ENCODE peak calls at places on chromosomes 5 and 9, in five cellular contexts. F, J, L, Z and A are unnamed samples.

GRCh38 chr5:91438871-91439270 is 55.8 kb upstream of the ARRDC3 start:
- DNase-seq in Z (no peak), F (no peak), J (peak; percentile 3), L (no peak), A (no peak)

GRCh38 chr5:174173766-174174165 is 128.3 kb downstream of the NSG2 start:
- DNase-seq in J (no peak), F (no peak), Z (no peak), L (no peak), A (no peak)

GRCh38 chr5:180070726-180071417 is 687 bp downstream of the RNF130 start:
- DNase-seq in L (no peak), J (peak; percentile 54), Z (peak; percentile 55), F (no peak), A (peak; percentile 29)

GRCh38 chr9:113656771-113657670 is 193.5 kb downstream of the RGS3 start:
- DNase-seq in J (no peak), F (no peak), Z (no peak), L (no peak), A (no peak)

GRCh38 chr9:87792831-87793288 is 66.9 kb downstream of the CTSL start:
- DNase-seq in F (no peak), L (no peak), J (no peak), Z (peak; percentile 43), A (no peak)

GRCh38 chr5:94782376-94782775 is 163.9 kb downstream of the SLF1 start:
- DNase-seq in F (no peak), Z (no peak), L (no peak), J (no peak), A (no peak)

GRCh38 chr5:127988149-127988755 is 95.3 kb upstream of the SLC12A2 start:
- DNase-seq in L (no peak), Z (peak; percentile 96), F (peak; percentile 91), J (no peak), A (no peak)

GRCh38 chr5:125719681-125720676 is 703.2 kb upstream of the GRAMD2B start:
- DNase-seq in F (peak; percentile 18), L (no peak), Z (peak; percentile 18), J (peak; percentile 80), A (no peak)

GRCh38 chr9:118023649-118024048 is 319.4 kb downstream of the TLR4 start:
- DNase-seq in J (no peak), F (no peak), Z (no peak), L (no peak), A (no peak)

GRCh38 chr9:32264171-32264862 is 120.1 kb upstream of the ACO1 start:
- DNase-seq in F (no peak), J (peak; percentile 69), L (no peak), Z (peak; percentile 14), A (peak; percentile 35)

GRCh38 chr5:141851195-141851874 is 26.9 kb downstream of the PCDH1 start:
- DNase-seq in F (no peak), Z (no peak), L (no peak), J (no peak), A (no peak)

GRCh38 chr5:141849371-141850182 is 28.6 kb downstream of the PCDH1 start:
- DNase-seq in J (peak; percentile 95), Z (peak; percentile 51), L (peak; percentile 93), F (no peak), A (no peak)

GRCh38 chr5:141850183-141850768 is 27.9 kb downstream of the PCDH1 start:
- DNase-seq in L (no peak), Z (peak; percentile 17), J (peak; percentile 29), F (no peak), A (no peak)

GRCh38 chr5:141852448-141852847 is 25.8 kb downstream of the PCDH1 start:
- DNase-seq in J (no peak), F (no peak), Z (no peak), L (no peak), A (no peak)

DNA sequence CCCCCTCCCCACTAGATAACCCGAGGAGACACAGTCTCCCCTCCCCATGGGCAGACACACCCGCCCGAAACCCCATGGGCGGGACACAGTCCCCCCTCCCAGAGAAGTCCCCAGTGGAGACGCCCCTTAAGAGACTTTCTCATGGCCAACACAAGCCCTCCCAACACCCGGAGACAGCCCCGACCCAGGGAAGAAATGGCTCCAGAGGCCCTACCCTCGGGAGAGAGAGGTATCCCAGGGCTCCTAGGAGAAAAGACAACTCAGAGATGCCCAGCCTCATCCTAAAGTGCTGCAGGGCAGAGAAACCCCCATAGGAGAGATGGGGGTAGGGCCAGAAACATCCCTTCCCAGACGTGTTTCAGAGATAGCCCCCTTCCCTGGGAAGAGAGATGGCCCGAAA is 27.4 kb downstream of the PCDH1 start:
- DNase-seq in L (peak; percentile 66), Z (no peak), F (no peak), J (peak; percentile 36), A (no peak)
- H3K4me3 ChIP-seq in L (peak overlapping the region; percentile 34), Z (no peak overlapping the region), F (peak overlapping the region; percentile 54), J (peak overlapping the region; percentile 61), A (no peak overlapping the region)

GRCh38 chr9:124894741-124895170 is 32.8 kb downstream of the ARPC5L start:
- DNase-seq in J (peak; percentile 55), L (no peak), Z (peak; percentile 55), F (peak; percentile 20), A (no peak)
- TF ChIP-seq CTCF in J (peak; percentile 47), L (peak; percentile 60), Z (peak; percentile 62), F (peak; percentile 67), A (peak; percentile 66)

GRCh38 chr5:56816546-56817081 is 1.3 kb downstream of the MAP3K1 start:
- DNase-seq in J (peak; percentile 75), L (no peak), Z (peak; percentile 54), F (no peak), A (no peak)

GRCh38 chr5:56818409-56819026 is 3.2 kb downstream of the MAP3K1 start:
- DNase-seq in L (no peak), F (no peak), J (no peak), Z (peak; percentile 57), A (no peak)

GRCh38 chr5:56815657-56816545 is 552 bp downstream of the MAP3K1 start:
- DNase-seq in J (peak; percentile 65), L (peak; percentile 72), F (no peak), Z (peak; percentile 32), A (no peak)

GRCh38 chr5:56817306-56817986 is 2.1 kb downstream of the MAP3K1 start:
- DNase-seq in L (no peak), F (no peak), J (no peak), Z (no peak), A (no peak)

DNA sequence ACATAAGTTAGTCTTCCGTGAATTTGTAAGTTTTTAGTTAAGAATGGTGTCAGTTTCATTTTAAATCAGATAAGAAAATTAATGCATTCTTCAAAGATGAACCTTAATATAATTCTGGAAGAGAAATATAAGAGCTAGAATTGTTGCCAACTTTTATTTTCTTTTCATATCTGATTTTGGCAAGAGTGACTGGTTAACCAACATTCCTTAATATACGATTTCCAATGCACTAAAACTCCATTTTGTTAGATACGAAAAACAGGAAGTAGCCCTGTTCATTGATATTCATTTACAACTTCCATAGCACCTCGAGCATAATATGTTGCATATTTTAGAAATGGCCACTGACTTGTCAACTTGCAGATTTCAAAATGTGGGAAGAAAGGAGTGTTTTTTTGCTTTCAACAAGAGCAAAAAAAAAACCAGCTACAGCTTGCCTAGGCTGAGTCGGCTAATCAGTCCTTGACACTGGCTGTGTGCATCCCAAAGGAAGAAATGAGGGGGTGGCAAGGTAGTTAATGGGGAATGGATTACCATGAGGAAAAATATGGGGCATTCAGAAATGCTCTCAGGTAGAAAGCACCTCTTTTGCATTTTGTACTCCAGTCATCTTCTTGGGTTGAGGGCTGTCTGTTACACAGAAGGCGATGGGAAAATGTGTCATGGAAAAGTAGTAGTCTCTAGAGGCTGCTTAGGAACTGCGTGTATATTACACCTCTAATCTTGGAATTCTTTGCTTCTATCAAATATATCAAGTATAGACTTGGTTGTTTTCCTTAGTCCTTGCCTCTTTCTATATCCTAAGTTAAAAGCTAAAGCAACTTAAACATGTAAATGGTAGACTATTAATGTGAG is 3.9 kb downstream of the MAP3K1 start:
- DNase-seq in J (no peak), Z (no peak), L (no peak), F (no peak), A (no peak)
- H3K4me3 ChIP-seq in J (no peak overlapping the region), Z (peak overlapping the region; percentile 17), L (no peak overlapping the region), F (no peak overlapping the region), A (peak overlapping the region; percentile 43)

GRCh38 chr5:15991586-15991985 is 188.0 kb downstream of the MARCHF11 start:
- DNase-seq in J (no peak), F (no peak), L (no peak), Z (no peak), A (no peak)

GRCh38 chr5:15993334-15993733 is 186.3 kb downstream of the MARCHF11 start:
- DNase-seq in Z (peak; percentile 53), F (no peak), L (no peak), J (no peak), A (peak; percentile 27)

GRCh38 chr5:15995206-15996052 is 184.2 kb downstream of the MARCHF11 start:
- DNase-seq in J (peak; percentile 57), Z (peak; percentile 55), L (peak; percentile 48), F (peak; percentile 45), A (peak; percentile 15)

GRCh38 chr5:15992918-15993317 is 186.7 kb downstream of the MARCHF11 start:
- DNase-seq in F (peak; percentile 22), Z (peak; percentile 72), L (no peak), J (no peak), A (peak; percentile 83)

DNA sequence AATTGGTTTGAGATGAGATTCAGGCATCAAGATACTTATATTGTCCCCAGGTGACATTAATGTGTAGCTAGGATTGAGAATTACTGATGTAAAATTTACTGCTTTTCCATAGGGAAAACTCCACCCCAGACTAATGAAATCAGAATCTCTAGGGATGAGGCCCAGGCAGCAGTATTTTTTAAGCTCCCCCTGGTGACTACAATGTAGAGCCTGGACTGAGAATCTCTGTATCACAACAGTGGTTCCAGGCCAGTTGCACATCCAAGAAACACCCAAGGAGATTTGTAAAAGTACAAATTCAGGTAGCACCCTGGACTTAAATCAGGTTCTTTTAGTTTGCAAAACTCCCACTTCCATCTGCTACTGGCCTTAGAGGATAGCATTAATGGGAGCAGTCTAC is 185.7 kb downstream of the MARCHF11 start:
- DNase-seq in Z (peak; percentile 30), L (no peak), J (no peak), F (no peak), A (no peak)
- TF ChIP-seq CTCF in Z (peak; percentile 50), L (peak; percentile 37), J (peak; percentile 32), F (peak; percentile 54), A (peak; percentile 47)

DNA sequence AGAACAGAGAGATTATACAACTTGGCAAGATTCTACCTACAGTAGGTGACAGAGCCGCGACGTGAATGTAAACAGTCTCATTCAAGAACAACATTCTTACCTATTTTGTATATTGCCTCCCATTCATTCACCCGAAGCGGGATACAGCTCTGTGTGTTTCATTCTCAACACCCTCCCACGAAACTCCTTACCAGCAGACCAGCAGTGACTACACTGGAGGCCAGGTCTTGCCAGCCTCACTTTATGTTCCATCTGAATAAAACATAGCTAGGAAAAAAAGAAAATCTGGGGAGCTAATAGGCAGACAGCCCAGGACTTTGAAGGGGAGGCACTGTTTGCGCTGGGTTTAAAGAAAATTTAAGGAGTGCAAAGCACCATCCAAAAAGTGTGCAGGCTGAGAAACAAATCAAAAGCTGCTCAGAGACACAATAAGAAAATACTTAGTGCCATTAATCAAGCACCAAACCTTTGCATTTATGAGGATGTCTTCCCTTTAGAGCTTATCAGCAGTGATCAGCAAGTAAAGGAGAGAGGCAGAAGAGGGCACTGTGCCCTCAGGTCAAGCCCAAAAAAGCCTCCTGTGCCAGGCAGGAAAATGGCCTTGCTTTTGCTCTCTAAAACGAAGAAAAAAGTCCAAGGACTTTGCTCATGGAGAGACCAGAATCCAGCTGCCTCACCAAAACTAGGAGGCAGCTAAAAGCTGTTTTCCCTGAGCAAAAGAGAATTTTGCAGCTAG is 295.2 kb downstream of the BNC2 start:
- DNase-seq in J (peak; percentile 36), Z (no peak), L (no peak), F (no peak), A (no peak)
- H3K4me3 ChIP-seq in J (no peak overlapping the region), Z (no peak overlapping the region), L (no peak overlapping the region), F (no peak overlapping the region), A (no peak overlapping the region)

GRCh38 chr5:29079771-29080170 is 2041.4 kb upstream of the CDH9 start:
- DNase-seq in Z (no peak), L (peak; percentile 62), J (peak; percentile 34), F (no peak), A (no peak)
- TF ChIP-seq CTCF in Z (no peak), L (peak; percentile 61), J (peak; percentile 54), F (no peak), A (peak; percentile 36)